ENCODE peak calls at places on chromosomes 6 and 20, in five cellular contexts. T, I, U, M and S are unnamed samples.

GRCh38 chr6:106913676-106914280 is 60.8 kb downstream of the CD24 start:
- DNase-seq in T (no peak), I (peak; percentile 81), U (no peak), M (no peak), S (no peak)

GRCh38 chr6:104862456-104862855 is 2.7 kb upstream of the HACE1 start:
- DNase-seq in T (no peak), I (no peak), U (no peak), M (no peak), S (no peak)

GRCh38 chr6:47308223-47308567 is 1.5 kb downstream of the TNFRSF21 start:
- DNase-seq in T (no peak), I (no peak), U (no peak), M (no peak), S (no peak)

GRCh38 chr20:31711416-31712111 is 11.1 kb downstream of the BCL2L1 start:
- DNase-seq in T (no peak), I (peak; percentile 20), U (no peak), M (no peak), S (no peak)

GRCh38 chr20:20472690-20473274 is 104.9 kb downstream of the INSM1 start:
- DNase-seq in T (no peak), I (no peak), U (no peak), M (no peak), S (no peak)

GRCh38 chr6:136923954-136924291 is 1.8 kb downstream of the SLC35D3 start:
- DNase-seq in T (no peak), I (no peak), U (no peak), M (no peak), S (no peak)

GRCh38 chr6:29763491-29764289 is 40.5 kb downstream of the HLA-F start:
- DNase-seq in T (no peak), I (peak; percentile 73), U (no peak), M (no peak), S (peak; percentile 25)

GRCh38 chr6:126374372-126374771 is 34.5 kb downstream of the CENPW start:
- DNase-seq in T (no peak), I (no peak), U (no peak), M (no peak), S (no peak)

GRCh38 chr6:17580518-17581048 is 19.5 kb upstream of the FAM8A1 start:
- DNase-seq in T (no peak), I (peak; percentile 42), U (no peak), M (no peak), S (peak; percentile 39)

DNA sequence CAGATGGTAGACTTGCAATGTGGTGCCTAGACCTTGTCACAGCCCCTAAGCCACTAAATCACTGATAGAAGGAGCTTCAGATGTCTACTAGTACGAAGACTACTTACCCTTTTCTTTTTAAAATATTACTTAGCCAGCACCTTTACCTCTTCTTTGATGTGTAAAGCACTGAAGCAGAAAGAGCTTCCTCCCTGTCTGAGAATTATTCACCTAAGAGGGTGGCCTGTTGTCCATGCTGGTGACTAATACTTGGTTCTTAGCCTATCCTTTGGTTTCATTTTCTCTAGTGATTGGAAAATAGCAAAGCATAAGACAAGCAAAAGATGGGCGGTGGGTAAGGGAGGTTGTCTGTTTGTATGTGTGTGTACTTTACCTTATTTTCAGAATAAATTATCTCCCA is 794.6 kb downstream of the TFAP2A start:
- DNase-seq in T (no peak), I (peak; percentile 41), U (no peak), M (no peak), S (no peak)
- H3K9me3 ChIP-seq in T (no peaks in the 10 kb centered on the region), I (no peaks in the 10 kb centered on the region), U (no peaks in the 10 kb centered on the region), M (no peaks in the 10 kb centered on the region), S (peaks cover 4% of the 10 kb centered on the region)

GRCh38 chr6:169141706-169142705 is 111.6 kb downstream of the THBS2 start:
- DNase-seq in T (no peak), I (no peak), U (no peak), M (no peak), S (peak; percentile 30)
- H3K4me3 ChIP-seq in T (no peak overlapping the region), I (no peak overlapping the region), U (no peak overlapping the region), M (no peak overlapping the region), S (no peak overlapping the region)

GRCh38 chr20:469746-470490 is 7.6 kb upstream of the TBC1D20 start:
- DNase-seq in T (no peak), I (no peak), U (no peak), M (no peak), S (no peak)
- H3K9me3 ChIP-seq in T (no peaks in the 10 kb centered on the region), I (no peaks in the 10 kb centered on the region), U (no peaks in the 10 kb centered on the region), M (peaks cover 12% of the 10 kb centered on the region), S (no peaks in the 10 kb centered on the region)

GRCh38 chr6:168528457-168529095 is 87.6 kb downstream of the SMOC2 start:
- DNase-seq in T (no peak), I (no peak), U (no peak), M (no peak), S (no peak)

GRCh38 chr6:168529214-168529613 is 88.2 kb downstream of the SMOC2 start:
- DNase-seq in T (no peak), I (no peak), U (no peak), M (no peak), S (no peak)

GRCh38 chr6:168526841-168527281 is 85.9 kb downstream of the SMOC2 start:
- DNase-seq in T (no peak), I (no peak), U (peak; percentile 36), M (no peak), S (peak; percentile 48)

GRCh38 chr6:168525926-168526630 is 85.1 kb downstream of the SMOC2 start:
- DNase-seq in T (no peak), I (no peak), U (no peak), M (no peak), S (no peak)

DNA sequence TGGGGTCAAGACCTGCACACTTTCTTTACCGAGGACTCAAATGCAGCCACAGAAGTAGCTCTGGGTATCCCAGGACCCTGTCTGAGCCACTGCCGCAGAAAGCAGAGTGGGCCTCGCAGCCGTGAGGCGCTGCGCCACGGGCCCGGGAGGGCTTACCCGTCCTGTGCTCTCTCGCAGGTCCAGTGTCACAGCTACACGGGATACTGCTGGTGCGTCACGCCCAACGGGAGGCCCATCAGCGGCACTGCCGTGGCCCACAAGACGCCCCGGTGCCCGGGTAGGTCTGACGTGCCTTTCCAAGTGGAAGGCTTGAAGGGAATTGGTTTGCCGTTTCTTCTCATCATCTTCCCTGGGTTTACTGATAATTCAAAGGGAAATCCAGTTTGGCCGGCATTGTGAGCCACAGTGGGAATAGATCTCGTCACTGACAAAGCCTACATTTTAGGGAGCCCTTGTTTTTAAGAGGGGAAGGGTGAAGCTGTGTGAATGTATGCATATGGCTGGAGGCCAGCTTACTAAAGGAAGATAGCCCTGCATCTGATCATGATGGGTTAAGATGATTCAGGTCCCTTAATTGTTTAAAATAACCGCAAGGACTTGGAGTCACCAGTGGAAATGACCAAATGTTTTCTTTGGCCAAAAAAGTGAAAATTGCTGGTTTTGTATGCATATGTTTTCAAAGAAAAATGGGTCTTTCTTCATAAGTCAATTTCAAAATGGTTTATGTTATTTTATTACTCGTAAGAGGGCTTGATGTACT is 86.6 kb downstream of the SMOC2 start:
- DNase-seq in T (no peak), I (peak; percentile 1), U (no peak), M (no peak), S (no peak)
- H3K4me3 ChIP-seq in T (no peak overlapping the region), I (no peak overlapping the region), U (no peak overlapping the region), M (no peak overlapping the region), S (no peak overlapping the region)